ENCODE peak calls at places on chromosomes 12 and 14, in four cellular contexts. One of them, this sample, is unnamed.

GRCh38 chr14:71006200-71006563 is 98.9 kb downstream of the PCNX1 start:
- DNase-seq in A549: no peak
- DNase-seq in OCI-LY7: no peak
- DNase-seq in CD8-positive, alpha-beta memory T cell: no peak
- DNase-seq in this sample: no peak

GRCh38 chr14:53355581-53356112 is 202.5 kb upstream of the DDHD1 start:
- DNase-seq in A549: peak; percentile 40
- DNase-seq in CD8-positive, alpha-beta memory T cell: no peak
- DNase-seq in OCI-LY7: no peak
- DNase-seq in this sample: no peak

GRCh38 chr12:57009949-57010626 is 3.7 kb upstream of the ZBTB39 start:
- DNase-seq in CD8-positive, alpha-beta memory T cell: no peak
- DNase-seq in OCI-LY7: no peak
- DNase-seq in A549: no peak
- DNase-seq in this sample: no peak

GRCh38 chr14:98564006-98564405 is 708.0 kb downstream of the BCL11B start:
- DNase-seq in OCI-LY7: no peak
- DNase-seq in CD8-positive, alpha-beta memory T cell: no peak
- DNase-seq in A549: no peak
- DNase-seq in this sample: no peak

GRCh38 chr14:101480022-101480746 is 81.1 kb upstream of the DIO3 start:
- DNase-seq in A549: no peak
- DNase-seq in OCI-LY7: no peak
- DNase-seq in CD8-positive, alpha-beta memory T cell: no peak
- DNase-seq in this sample: no peak

GRCh38 chr14:75279153-75279738 is 618 bp downstream of the FOS start:
- DNase-seq in OCI-LY7: no peak
- DNase-seq in A549: peak; percentile 47
- DNase-seq in CD8-positive, alpha-beta memory T cell: no peak
- DNase-seq in this sample: no peak

GRCh38 chr14:52254086-52254485 is 13.4 kb upstream of the PTGDR start:
- DNase-seq in CD8-positive, alpha-beta memory T cell: no peak
- DNase-seq in OCI-LY7: no peak
- DNase-seq in A549: no peak
- DNase-seq in this sample: no peak

GRCh38 chr12:105235747-105236476 is at the start of gene APPL2:
- DNase-seq in OCI-LY7: peak; percentile 93
- DNase-seq in A549: peak; percentile 91
- DNase-seq in CD8-positive, alpha-beta memory T cell: peak; percentile 69
- DNase-seq in this sample: peak; percentile 88

GRCh38 chr14:68651075-68651474 is 141.8 kb downstream of the ZFP36L1 start:
- DNase-seq in CD8-positive, alpha-beta memory T cell: no peak
- DNase-seq in OCI-LY7: no peak
- DNase-seq in A549: no peak
- DNase-seq in this sample: no peak

GRCh38 chr14:82642425-82642824 is 1108.8 kb upstream of the SEL1L start:
- DNase-seq in A549: peak; percentile 61
- DNase-seq in CD8-positive, alpha-beta memory T cell: no peak
- DNase-seq in OCI-LY7: no peak
- DNase-seq in this sample: no peak

GRCh38 chr14:34650786-34651584 is 21.0 kb upstream of the SNX6 start:
- DNase-seq in A549: peak; percentile 92
- DNase-seq in OCI-LY7: no peak
- DNase-seq in CD8-positive, alpha-beta memory T cell: no peak
- DNase-seq in this sample: no peak

GRCh38 chr12:107163413-107163812 is 70.1 kb upstream of the CRY1 start:
- DNase-seq in OCI-LY7: no peak
- DNase-seq in A549: no peak
- DNase-seq in CD8-positive, alpha-beta memory T cell: no peak
- DNase-seq in this sample: no peak

GRCh38 chr12:71581206-71581605 is 82.4 kb downstream of the ZFC3H1 start:
- DNase-seq in A549: no peak
- DNase-seq in OCI-LY7: no peak
- DNase-seq in CD8-positive, alpha-beta memory T cell: no peak
- DNase-seq in this sample: peak; percentile 11

GRCh38 chr14:61570961-61571299 is 124.4 kb upstream of the HIF1A start:
- DNase-seq in CD8-positive, alpha-beta memory T cell: no peak
- DNase-seq in A549: no peak
- DNase-seq in OCI-LY7: no peak
- DNase-seq in this sample: no peak

GRCh38 chr12:32178341-32179010 is 71.8 kb downstream of the BICD1 start:
- DNase-seq in A549: no peak
- DNase-seq in OCI-LY7: no peak
- DNase-seq in CD8-positive, alpha-beta memory T cell: no peak
- DNase-seq in this sample: no peak

GRCh38 chr14:23186913-23187654 is 3.6 kb upstream of the SLC7A8 start:
- DNase-seq in OCI-LY7: peak; percentile 65
- DNase-seq in A549: peak; percentile 74
- DNase-seq in CD8-positive, alpha-beta memory T cell: no peak
- DNase-seq in this sample: peak; percentile 32

GRCh38 chr12:42978718-42979117 is 389.2 kb upstream of the PRICKLE1 start:
- DNase-seq in CD8-positive, alpha-beta memory T cell: no peak
- DNase-seq in OCI-LY7: no peak
- DNase-seq in A549: no peak
- DNase-seq in this sample: no peak

GRCh38 chr12:49672351-49673181 is 34.6 kb downstream of the FMNL3 start:
- DNase-seq in OCI-LY7: no peak
- DNase-seq in CD8-positive, alpha-beta memory T cell: no peak
- DNase-seq in A549: no peak
- DNase-seq in this sample: no peak

GRCh38 chr12:49671051-49671765 is 36.0 kb downstream of the FMNL3 start:
- DNase-seq in CD8-positive, alpha-beta memory T cell: peak; percentile 54
- DNase-seq in OCI-LY7: peak; percentile 60
- DNase-seq in A549: no peak
- DNase-seq in this sample: peak; percentile 21

GRCh38 chr12:49675137-49675536 is 32.1 kb downstream of the FMNL3 start:
- DNase-seq in A549: no peak
- DNase-seq in CD8-positive, alpha-beta memory T cell: no peak
- DNase-seq in OCI-LY7: no peak
- DNase-seq in this sample: no peak

GRCh38 chr12:49674318-49674985 is 32.8 kb downstream of the FMNL3 start:
- DNase-seq in CD8-positive, alpha-beta memory T cell: no peak
- DNase-seq in A549: no peak
- DNase-seq in OCI-LY7: no peak
- DNase-seq in this sample: no peak

DNA sequence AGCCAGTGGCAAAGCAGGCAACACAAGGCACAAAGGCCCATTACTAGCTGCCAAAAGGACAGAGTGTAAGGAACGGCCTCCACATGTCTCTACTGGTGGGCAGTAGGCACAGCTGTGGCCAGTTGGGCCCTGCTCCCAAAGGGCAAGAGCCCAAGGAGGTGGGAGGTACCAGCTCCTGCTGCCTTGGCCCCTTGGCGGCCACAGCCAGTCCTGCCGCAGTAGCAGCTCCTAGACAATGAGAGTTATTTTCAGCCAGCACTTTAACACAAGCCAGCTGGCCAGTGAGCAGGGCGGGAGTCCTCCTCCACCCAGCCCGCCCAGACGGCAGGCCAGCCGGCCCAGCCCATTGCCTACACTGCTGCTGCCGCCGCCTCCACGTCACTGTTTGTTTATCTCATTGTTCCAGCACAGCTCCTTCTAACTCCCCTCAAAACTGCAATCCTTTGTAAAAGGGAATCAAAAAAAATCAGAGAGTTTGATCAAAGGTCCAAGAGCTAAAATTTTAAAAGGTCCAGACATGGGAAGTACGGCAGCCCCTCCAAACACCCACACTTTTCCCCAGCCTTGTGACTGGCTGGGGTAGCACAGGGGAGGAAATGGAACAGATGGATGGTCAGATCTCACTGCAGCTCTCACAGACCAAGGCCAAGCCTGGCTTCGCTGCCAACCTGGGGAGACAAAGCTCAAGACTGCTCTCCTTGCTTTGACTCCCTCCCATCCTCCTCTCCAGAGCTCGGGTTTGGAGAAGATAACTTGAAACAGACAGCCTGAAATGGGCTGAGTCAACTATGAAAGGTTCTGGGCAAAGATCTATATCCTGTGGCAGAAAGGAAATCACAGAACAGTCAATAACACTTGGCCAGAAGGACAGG is 33.5 kb downstream of the FMNL3 start:
- DNase-seq in A549: no peak
- DNase-seq in CD8-positive, alpha-beta memory T cell: no peak
- DNase-seq in OCI-LY7: no peak
- DNase-seq in this sample: no peak
- H3K4me1 ChIP-seq in A549: no peaks in the 10 kb centered on the region
- H3K4me1 ChIP-seq in CD8-positive, alpha-beta memory T cell: peaks cover 83% of the 10 kb centered on the region
- H3K4me1 ChIP-seq in OCI-LY7: peaks cover 59% of the 10 kb centered on the region
- H3K4me1 ChIP-seq in this sample: peaks cover 16% of the 10 kb centered on the region

DNA sequence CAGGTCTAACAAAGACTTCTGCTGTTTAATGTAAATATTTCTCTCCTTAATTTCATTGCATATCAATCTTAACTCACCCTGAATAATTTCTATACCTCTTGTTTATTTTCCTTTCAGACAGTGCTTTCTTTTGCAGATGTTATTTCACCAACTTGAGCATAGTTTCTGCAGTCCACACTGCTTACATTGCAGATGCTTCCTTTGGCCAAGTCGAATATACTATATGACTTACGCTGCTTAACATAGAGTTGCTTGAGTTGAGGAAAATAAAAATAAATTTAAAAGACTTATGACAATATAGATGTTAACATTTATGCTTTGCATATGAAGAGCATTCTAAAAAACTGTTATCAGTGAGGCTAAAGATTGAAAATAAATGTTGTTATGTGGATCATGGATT is 217.7 kb downstream of the PTPRO start:
- DNase-seq in OCI-LY7: no peak
- DNase-seq in A549: no peak
- DNase-seq in CD8-positive, alpha-beta memory T cell: no peak
- DNase-seq in this sample: no peak
- H3K4me1 ChIP-seq in OCI-LY7: peaks cover 3% of the 10 kb centered on the region
- H3K4me1 ChIP-seq in A549: peaks cover 2% of the 10 kb centered on the region
- H3K4me1 ChIP-seq in CD8-positive, alpha-beta memory T cell: peaks cover 20% of the 10 kb centered on the region
- H3K4me1 ChIP-seq in this sample: peaks cover 4% of the 10 kb centered on the region

DNA sequence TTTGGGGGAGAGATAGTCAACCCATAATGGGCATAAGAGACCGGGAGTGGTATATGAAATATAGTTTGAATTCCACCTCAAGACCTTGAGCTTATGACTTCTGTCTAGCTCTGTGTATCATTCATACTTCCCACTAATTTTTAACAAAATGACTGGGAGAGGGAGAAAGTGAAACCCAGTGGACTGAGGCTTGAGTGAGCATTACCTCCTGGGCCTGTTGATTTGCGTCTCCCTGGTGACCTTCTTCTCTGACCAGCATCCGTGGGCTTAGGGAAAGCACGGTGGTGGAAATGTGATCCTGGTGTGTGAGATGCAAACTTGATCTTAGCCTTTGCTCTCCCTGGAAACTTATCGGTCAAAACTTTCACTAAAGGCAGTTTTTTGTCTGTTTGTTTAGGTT is 207.9 kb upstream of the BCL2L14 start:
- DNase-seq in CD8-positive, alpha-beta memory T cell: no peak
- DNase-seq in OCI-LY7: no peak
- DNase-seq in A549: no peak
- DNase-seq in this sample: no peak
- H3K4me1 ChIP-seq in CD8-positive, alpha-beta memory T cell: no peaks in the 10 kb centered on the region
- H3K4me1 ChIP-seq in OCI-LY7: peaks cover 11% of the 10 kb centered on the region
- H3K4me1 ChIP-seq in A549: no peaks in the 10 kb centered on the region
- H3K4me1 ChIP-seq in this sample: no peaks in the 10 kb centered on the region

DNA sequence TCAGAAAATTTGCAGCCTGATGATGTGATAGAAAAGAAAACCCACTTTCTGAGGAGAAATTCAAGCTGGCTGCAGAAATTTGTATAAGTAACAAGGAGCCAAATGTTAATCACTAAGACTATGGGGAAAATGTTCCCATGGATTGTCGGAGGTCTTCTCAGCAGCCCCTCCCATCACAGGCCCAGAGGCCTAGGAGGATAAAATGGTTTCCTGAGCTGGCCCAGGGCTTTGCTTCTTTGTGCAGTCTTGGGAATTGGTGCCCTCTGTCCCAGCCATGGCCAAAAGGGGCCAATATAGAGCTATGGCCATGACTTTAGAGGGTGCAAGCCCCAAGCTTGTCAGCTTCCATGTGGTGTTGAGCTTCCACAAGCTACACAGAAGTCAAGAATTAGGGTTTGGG is 335.9 kb downstream of the ATP23 start:
- DNase-seq in OCI-LY7: no peak
- DNase-seq in A549: no peak
- DNase-seq in CD8-positive, alpha-beta memory T cell: no peak
- DNase-seq in this sample: no peak
- H3K4me1 ChIP-seq in OCI-LY7: no peaks in the 10 kb centered on the region
- H3K4me1 ChIP-seq in A549: no peaks in the 10 kb centered on the region
- H3K4me1 ChIP-seq in CD8-positive, alpha-beta memory T cell: no peaks in the 10 kb centered on the region
- H3K4me1 ChIP-seq in this sample: no peaks in the 10 kb centered on the region

GRCh38 chr14:50874842-50875241 is 3.0 kb downstream of the ABHD12B start:
- DNase-seq in A549: no peak
- DNase-seq in OCI-LY7: no peak
- DNase-seq in CD8-positive, alpha-beta memory T cell: no peak
- DNase-seq in this sample: no peak
- H3K4me1 ChIP-seq in A549: no peaks in the 10 kb centered on the region
- H3K4me1 ChIP-seq in OCI-LY7: peaks cover 63% of the 10 kb centered on the region
- H3K4me1 ChIP-seq in CD8-positive, alpha-beta memory T cell: peaks cover 15% of the 10 kb centered on the region
- H3K4me1 ChIP-seq in this sample: peaks cover 15% of the 10 kb centered on the region

GRCh38 chr12:63308701-63309100 is 157.7 kb upstream of the AVPR1A start:
- DNase-seq in A549: no peak
- DNase-seq in OCI-LY7: no peak
- DNase-seq in CD8-positive, alpha-beta memory T cell: no peak
- DNase-seq in this sample: no peak

GRCh38 chr12:63302941-63303536 is 152.0 kb upstream of the AVPR1A start:
- DNase-seq in A549: no peak
- DNase-seq in OCI-LY7: no peak
- DNase-seq in CD8-positive, alpha-beta memory T cell: no peak
- DNase-seq in this sample: no peak

GRCh38 chr12:63307849-63308248 is 156.8 kb upstream of the AVPR1A start:
- DNase-seq in CD8-positive, alpha-beta memory T cell: no peak
- DNase-seq in A549: no peak
- DNase-seq in OCI-LY7: no peak
- DNase-seq in this sample: no peak

GRCh38 chr12:63304844-63305243 is 153.8 kb upstream of the AVPR1A start:
- DNase-seq in A549: no peak
- DNase-seq in CD8-positive, alpha-beta memory T cell: no peak
- DNase-seq in OCI-LY7: no peak
- DNase-seq in this sample: no peak

DNA sequence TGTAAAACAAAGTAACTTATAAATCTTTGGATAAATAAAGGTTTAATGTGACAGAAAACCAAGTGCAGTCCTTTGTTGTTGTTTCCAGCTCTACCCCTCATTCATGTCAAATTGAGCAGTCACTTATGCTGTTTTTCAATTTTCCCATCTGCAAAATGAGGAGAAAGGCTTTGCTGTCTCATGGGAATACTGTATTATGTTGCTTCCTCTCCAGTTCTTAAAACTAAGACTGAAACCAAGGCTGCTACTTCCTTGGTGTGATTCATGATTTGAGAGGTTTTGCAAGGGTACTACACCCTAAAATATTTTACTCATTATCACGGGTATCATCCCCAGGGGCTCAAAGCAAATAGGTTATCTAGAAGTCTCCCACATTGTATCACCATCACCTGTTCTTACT is 155.5 kb upstream of the AVPR1A start:
- DNase-seq in CD8-positive, alpha-beta memory T cell: no peak
- DNase-seq in A549: no peak
- DNase-seq in OCI-LY7: no peak
- DNase-seq in this sample: no peak
- H3K4me1 ChIP-seq in CD8-positive, alpha-beta memory T cell: no peaks in the 10 kb centered on the region
- H3K4me1 ChIP-seq in A549: no peaks in the 10 kb centered on the region
- H3K4me1 ChIP-seq in OCI-LY7: no peaks in the 10 kb centered on the region
- H3K4me1 ChIP-seq in this sample: no peaks in the 10 kb centered on the region

This sample was measured in MM.1S.